ENCODE peak calls at places on chromosome 2, in nine cellular contexts. O is CD8-positive, alpha-beta memory T cell; C is body of pancreas; W is BJ; R is heart right ventricle; X is WERI-Rb-1; N is aorta; B is adipocyte; E is bronchial epithelial cell. K is an unnamed sample. For H3K27me3, the result is how much of the 10 kb centered on the place peaks cover.

GRCh38 chr2:199488772-199489400 is 31.1 kb upstream of the SATB2 start:
- DNase-seq in X (peak), W (no peak), C (peak), R (no peak), N (no peak), O (no peak), B (peak), E (peak), K (peak)

GRCh38 chr2:26976242-26976641 is 5.8 kb downstream of the MAPRE3 start:
- DNase-seq in W (no peak), O (no peak), B (no peak), C (no peak), N (no peak), E (no peak), R (no peak), X (no peak), K (no peak)

GRCh38 chr2:226733189-226733858 is 66.3 kb downstream of the IRS1 start:
- DNase-seq in C (peak), W (no peak), R (no peak), N (no peak), O (no peak), E (no peak), X (no peak), B (no peak), K (no peak)

GRCh38 chr2:217489145-217489960 is 513.4 kb downstream of the TNS1 start:
- DNase-seq in C (no peak), W (no peak), E (peak), X (no peak), N (no peak), O (no peak), R (no peak), B (peak), K (peak)

GRCh38 chr2:32926708-32927084 is 20.1 kb upstream of the LTBP1 start:
- DNase-seq in N (no peak), R (no peak), O (no peak), W (no peak), E (no peak), X (no peak), C (no peak), B (no peak), K (no peak)

GRCh38 chr2:36088716-36089328 is 266.8 kb upstream of the CRIM1 start:
- DNase-seq in R (no peak), E (no peak), N (no peak), X (peak), C (peak), W (no peak), B (no peak), O (no peak), K (no peak)

GRCh38 chr2:235263205-235264120 is 230.4 kb upstream of the AGAP1 start:
- DNase-seq in R (peak), N (peak), B (peak), W (peak), E (peak), O (no peak), X (no peak), C (peak), K (peak)

GRCh38 chr2:26740890-26741302 is 23.2 kb upstream of the SLC35F6 start:
- DNase-seq in X (peak), B (no peak), E (no peak), O (no peak), C (no peak), N (no peak), W (no peak), R (no peak), K (no peak)

GRCh38 chr2:69911985-69912563 is 2.8 kb upstream of the MXD1 start:
- DNase-seq in N (no peak), E (peak), O (no peak), C (no peak), X (no peak), W (no peak), B (peak), R (no peak), K (no peak)

GRCh38 chr2:233639860-233640259 is 3.6 kb downstream of the UGT1A10 start:
- DNase-seq in E (no peak), O (no peak), B (no peak), C (no peak), R (no peak), N (no peak), X (no peak), W (no peak), K (no peak)

GRCh38 chr2:234823877-234824376 is 127.9 kb upstream of the SH3BP4 start:
- DNase-seq in C (peak), W (peak), X (no peak), B (peak), E (peak), O (no peak), N (no peak), R (no peak), K (no peak)

GRCh38 chr2:237687666-237688065 is 60.3 kb downstream of the LRRFIP1 start:
- DNase-seq in C (peak), O (peak), X (no peak), B (peak), N (peak), R (peak), W (peak), E (peak), K (no peak)

GRCh38 chr2:204933735-204934361 is 388.6 kb downstream of the PARD3B start:
- DNase-seq in B (no peak), R (no peak), N (no peak), X (no peak), W (no peak), E (no peak), O (no peak), C (no peak), K (peak)

GRCh38 chr2:215930505-215931233 is 82.7 kb downstream of the MREG start:
- DNase-seq in B (peak), O (no peak), R (no peak), C (no peak), W (no peak), N (no peak), E (peak), X (no peak), K (no peak)

GRCh38 chr2:199985625-199986207 is 30.3 kb downstream of the MAIP1 start:
- DNase-seq in W (no peak), B (peak), N (no peak), X (peak), O (peak), C (peak), R (peak), E (peak), K (peak)

GRCh38 chr2:237998530-237998929 is 31.7 kb downstream of the UBE2F start:
- DNase-seq in R (no peak), O (peak), W (no peak), E (no peak), X (no peak), C (no peak), B (peak), N (no peak), K (no peak)

GRCh38 chr2:237488295-237488694 is 1.2 kb downstream of the MLPH start:
- DNase-seq in R (no peak), C (no peak), E (no peak), X (no peak), W (no peak), B (no peak), O (no peak), N (peak), K (no peak)

GRCh38 chr2:224716201-224716600 is at the start of gene CCDC195:
- DNase-seq in E (no peak), C (no peak), N (no peak), B (no peak), O (no peak), X (no peak), R (no peak), W (no peak), K (no peak)

GRCh38 chr2:195898505-195898904 is 170.1 kb downstream of the DNAH7 start:
- DNase-seq in B (peak), N (peak), X (no peak), W (peak), C (peak), O (no peak), R (peak), E (peak), K (peak)

GRCh38 chr2:134823832-134824231 is 14.6 kb upstream of the ACMSD start:
- DNase-seq in X (no peak), E (no peak), O (no peak), W (no peak), C (no peak), B (no peak), N (no peak), R (no peak), K (no peak)

GRCh38 chr2:200422071-200422470 is 87.8 kb downstream of the KCTD18 start:
- DNase-seq in W (no peak), B (no peak), C (no peak), O (no peak), N (no peak), X (no peak), E (no peak), R (no peak), K (no peak)

GRCh38 chr2:24986397-24986796 is 14.6 kb upstream of the DNAJC27 start:
- DNase-seq in N (no peak), O (no peak), B (no peak), C (peak), E (no peak), W (no peak), X (no peak), R (no peak), K (peak)

GRCh38 chr2:118090387-118091139 is 2.3 kb downstream of the INSIG2 start:
- DNase-seq in O (no peak), W (no peak), B (no peak), R (no peak), N (no peak), X (no peak), E (no peak), C (no peak), K (no peak)

GRCh38 chr2:203819434-203820133 is 48.0 kb upstream of the CTLA4 start:
- DNase-seq in B (no peak), N (no peak), R (peak), E (no peak), X (no peak), C (peak), W (no peak), O (no peak), K (peak)

GRCh38 chr2:203814661-203815540 is 52.7 kb upstream of the CTLA4 start:
- DNase-seq in R (peak), E (peak), X (peak), B (peak), C (peak), O (peak), W (no peak), N (no peak), K (peak)

GRCh38 chr2:203818656-203819055 is 48.9 kb upstream of the CTLA4 start:
- DNase-seq in R (no peak), W (no peak), N (no peak), C (no peak), B (no peak), O (no peak), E (no peak), X (no peak), K (no peak)

GRCh38 chr2:203815541-203815898 is 52.1 kb upstream of the CTLA4 start:
- DNase-seq in B (no peak), E (no peak), W (no peak), N (no peak), C (no peak), X (no peak), R (no peak), O (no peak), K (no peak)

GRCh38 chr2:203817147-203817546 is 50.4 kb upstream of the CTLA4 start:
- DNase-seq in R (no peak), E (no peak), N (no peak), C (no peak), B (no peak), W (no peak), O (no peak), X (no peak), K (no peak)
- H3K27me3 ChIP-seq in R (under half), E (under half), N (under half), C (under half), B (under half), W (under half), O (under half), X (under half), K (under half)

GRCh38 chr2:189577108-189577507 is 3.5 kb downstream of the SLC40A1 start:
- DNase-seq in B (no peak), N (no peak), W (no peak), X (no peak), C (no peak), O (no peak), E (no peak), R (no peak), K (no peak)
- H3K27me3 ChIP-seq in B (under half), N (under half), W (under half), X (under half), C (under half), O (under half), E (under half), R (under half), K (under half)

GRCh38 chr2:232418466-232419244 is 12.0 kb downstream of the ALPG start:
- DNase-seq in B (peak), E (peak), R (no peak), C (no peak), W (no peak), X (peak), N (no peak), O (no peak), K (no peak)
- H3K27me3 ChIP-seq in B (half or more), E (under half), R (under half), C (under half), W (under half), X (under half), N (under half), O (under half), K (half or more)

GRCh38 chr2:108920686-108921085 is 68.3 kb downstream of the EDAR start:
- DNase-seq in B (no peak), R (no peak), N (peak), C (no peak), O (no peak), E (no peak), X (no peak), W (no peak), K (no peak)
- H3K27me3 ChIP-seq in B (half or more), R (under half), N (under half), C (under half), O (under half), E (under half), X (under half), W (under half), K (under half)

DNA sequence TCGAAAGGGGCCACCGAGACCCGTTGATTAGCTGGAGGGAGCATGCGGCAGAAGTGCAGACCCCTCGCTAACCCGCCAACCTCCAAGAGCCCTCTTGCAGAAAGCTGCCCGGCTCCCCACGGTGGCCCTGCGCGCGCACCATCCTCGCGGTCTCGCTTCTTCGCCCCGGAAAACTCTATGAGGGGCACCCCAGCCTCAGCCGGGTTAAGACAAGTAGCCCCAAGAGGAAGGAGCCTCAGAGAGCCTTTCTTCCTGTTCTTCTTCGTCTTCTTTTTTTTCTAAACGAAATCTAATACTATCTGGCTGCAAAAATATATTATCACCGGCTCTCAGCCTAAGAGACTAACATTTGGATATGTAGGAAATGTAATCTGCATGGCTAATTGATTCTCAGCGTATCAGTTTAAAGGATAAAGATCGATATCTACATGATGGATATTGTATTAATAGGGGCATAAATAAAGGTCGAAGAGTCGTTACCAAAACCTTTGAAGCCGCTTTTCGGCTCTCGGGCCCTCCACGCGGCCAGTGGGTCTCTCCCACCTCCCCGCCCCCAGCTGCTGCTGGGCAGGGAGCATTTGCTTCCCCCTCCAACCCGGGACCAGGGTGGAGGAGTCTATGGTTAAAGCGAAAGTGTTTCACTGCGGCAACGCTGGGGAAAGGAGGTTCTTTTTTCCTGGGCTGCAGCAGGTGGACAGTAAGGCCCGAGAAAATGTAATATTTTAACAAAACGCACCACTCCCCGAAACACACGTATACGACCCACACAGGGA is 6.1 kb upstream of the PAX3 start:
- DNase-seq in X (no peak), N (no peak), O (no peak), B (no peak), C (no peak), R (no peak), E (no peak), W (no peak), K (no peak)
- H3K27me3 ChIP-seq in X (half or more), N (under half), O (half or more), B (half or more), C (half or more), R (under half), E (half or more), W (under half), K (half or more)

GRCh38 chr2:120349125-120349921 is 3.4 kb downstream of the INHBB start:
- DNase-seq in E (no peak), B (no peak), W (no peak), N (no peak), C (no peak), R (no peak), O (no peak), X (no peak), K (no peak)
- H3K27me3 ChIP-seq in E (under half), B (under half), W (under half), N (under half), C (under half), R (under half), O (under half), X (under half), K (under half)

K was measured in BE2C.